ENCODE peak calls at places on chromosomes 1 and 21, in five cellular contexts. One of them, this sample, is unnamed.
A peak's percentile ranks its signal among the peaks of the same experiment; 100 is the strongest.

GRCh38 chr1:228093050-228093906 is 9.8 kb downstream of the C1orf35 start:
- DNase-seq in testis: no peak
- DNase-seq in HEK293T: no peak
- DNase-seq in AG08395: no peak
- DNase-seq in sciatic nerve: no peak
- DNase-seq in this sample: no peak

GRCh38 chr1:7641587-7642417 is 129.3 kb upstream of the VAMP3 start:
- DNase-seq in AG08395: no peak
- DNase-seq in sciatic nerve: no peak
- DNase-seq in HEK293T: no peak
- DNase-seq in testis: no peak
- DNase-seq in this sample: no peak

GRCh38 chr1:95117207-95118018 is at the start of gene TLCD4:
- DNase-seq in sciatic nerve: peak; percentile 72
- DNase-seq in HEK293T: peak; percentile 88
- DNase-seq in AG08395: peak; percentile 48
- DNase-seq in testis: peak; percentile 70
- DNase-seq in this sample: peak; percentile 49

GRCh38 chr1:159406821-159407220 is 25.2 kb upstream of the OR10J4 start:
- DNase-seq in AG08395: no peak
- DNase-seq in HEK293T: no peak
- DNase-seq in sciatic nerve: no peak
- DNase-seq in testis: no peak
- DNase-seq in this sample: no peak

GRCh38 chr1:104932030-104932915 is 1182.6 kb downstream of the AMY1C start:
- DNase-seq in AG08395: no peak
- DNase-seq in testis: no peak
- DNase-seq in sciatic nerve: no peak
- DNase-seq in HEK293T: no peak
- DNase-seq in this sample: no peak

GRCh38 chr21:40471103-40471502 is 375.9 kb downstream of the DSCAM start:
- DNase-seq in sciatic nerve: no peak
- DNase-seq in testis: no peak
- DNase-seq in AG08395: no peak
- DNase-seq in HEK293T: no peak
- DNase-seq in this sample: no peak

GRCh38 chr1:50257940-50258339 is 149.2 kb downstream of the ELAVL4 start:
- DNase-seq in sciatic nerve: no peak
- DNase-seq in testis: no peak
- DNase-seq in HEK293T: no peak
- DNase-seq in AG08395: no peak
- DNase-seq in this sample: no peak

GRCh38 chr21:44596068-44596725 is 3.9 kb upstream of the KRTAP10-6 start:
- DNase-seq in HEK293T: no peak
- DNase-seq in testis: no peak
- DNase-seq in sciatic nerve: no peak
- DNase-seq in AG08395: no peak
- DNase-seq in this sample: no peak

GRCh38 chr1:204314893-204315735 is 44.6 kb downstream of the PLEKHA6 start:
- DNase-seq in testis: no peak
- DNase-seq in HEK293T: no peak
- DNase-seq in AG08395: no peak
- DNase-seq in sciatic nerve: no peak
- DNase-seq in this sample: no peak

GRCh38 chr21:28537371-28538079 is 455.2 kb downstream of the LTN1 start:
- DNase-seq in testis: no peak
- DNase-seq in AG08395: peak; percentile 68
- DNase-seq in HEK293T: no peak
- DNase-seq in sciatic nerve: no peak
- DNase-seq in this sample: no peak

GRCh38 chr1:23370270-23370743 is 671 bp upstream of the ZNF436 start:
- DNase-seq in testis: no peak
- DNase-seq in HEK293T: no peak
- DNase-seq in AG08395: no peak
- DNase-seq in sciatic nerve: no peak
- DNase-seq in this sample: no peak

GRCh38 chr21:45468051-45468970 is 63.3 kb downstream of the COL18A1 start:
- DNase-seq in AG08395: no peak
- DNase-seq in sciatic nerve: no peak
- DNase-seq in testis: no peak
- DNase-seq in HEK293T: no peak
- DNase-seq in this sample: no peak

GRCh38 chr1:184027751-184028682 is 9.5 kb downstream of the COLGALT2 start:
- DNase-seq in testis: no peak
- DNase-seq in sciatic nerve: no peak
- DNase-seq in AG08395: peak; percentile 47
- DNase-seq in HEK293T: no peak
- DNase-seq in this sample: no peak

GRCh38 chr1:38336308-38336707 is 289.7 kb upstream of the POU3F1 start:
- DNase-seq in AG08395: no peak
- DNase-seq in HEK293T: no peak
- DNase-seq in testis: no peak
- DNase-seq in sciatic nerve: no peak
- DNase-seq in this sample: no peak

GRCh38 chr21:45128613-45129226 is 54.3 kb downstream of the ADARB1 start:
- DNase-seq in HEK293T: peak; percentile 57
- DNase-seq in sciatic nerve: peak; percentile 77
- DNase-seq in testis: peak; percentile 73
- DNase-seq in AG08395: peak; percentile 71
- DNase-seq in this sample: no peak

GRCh38 chr1:204705493-204705811 is 19.9 kb upstream of the LRRN2 start:
- DNase-seq in HEK293T: no peak
- DNase-seq in AG08395: no peak
- DNase-seq in sciatic nerve: no peak
- DNase-seq in testis: no peak
- DNase-seq in this sample: no peak

GRCh38 chr1:151131832-151132675 is 14.4 kb downstream of the SEMA6C start:
- DNase-seq in sciatic nerve: peak; percentile 67
- DNase-seq in AG08395: no peak
- DNase-seq in testis: peak; percentile 71
- DNase-seq in HEK293T: no peak
- DNase-seq in this sample: no peak

GRCh38 chr1:226820935-226821718 is 49.3 kb upstream of the PSEN2 start:
- DNase-seq in testis: peak; percentile 78
- DNase-seq in sciatic nerve: peak; percentile 88
- DNase-seq in AG08395: peak; percentile 97
- DNase-seq in HEK293T: peak; percentile 51
- DNase-seq in this sample: no peak

GRCh38 chr1:198633675-198634121 is 5.1 kb upstream of the PTPRC start:
- DNase-seq in testis: no peak
- DNase-seq in sciatic nerve: no peak
- DNase-seq in HEK293T: no peak
- DNase-seq in AG08395: no peak
- DNase-seq in this sample: no peak

GRCh38 chr1:10384219-10384618 is 14.6 kb upstream of the PGD start:
- DNase-seq in AG08395: no peak
- DNase-seq in sciatic nerve: no peak
- DNase-seq in HEK293T: no peak
- DNase-seq in testis: no peak
- DNase-seq in this sample: no peak

GRCh38 chr1:56453016-56453721 is 126.2 kb downstream of the PLPP3 start:
- DNase-seq in sciatic nerve: no peak
- DNase-seq in HEK293T: no peak
- DNase-seq in AG08395: no peak
- DNase-seq in testis: no peak
- DNase-seq in this sample: no peak

This sample was measured in NCI-H1930.